ENCODE peak calls at places on chromosome 22, in four cellular contexts. F, L, I and X are unnamed samples.

GRCh38 chr22:35547993-35548761 is 7.5 kb downstream of the RASD2 start:
- DNase-seq in F (peak; percentile 30), L (no peak), I (no peak), X (no peak)

GRCh38 chr22:50621491-50621880 is 6.5 kb downstream of the ARSA start:
- DNase-seq in F (no peak), L (no peak), I (peak; percentile 27), X (no peak)

GRCh38 chr22:35538801-35539321 is 1.8 kb upstream of the RASD2 start:
- DNase-seq in F (no peak), L (no peak), I (no peak), X (no peak)

GRCh38 chr22:23781533-23781932 is 5.2 kb upstream of the SMARCB1 start:
- DNase-seq in F (no peak), L (no peak), I (no peak), X (no peak)

GRCh38 chr22:36010913-36011312 is 17.7 kb downstream of the RBFOX2 start:
- DNase-seq in F (no peak), L (peak; percentile 49), I (no peak), X (no peak)

GRCh38 chr22:50059185-50059880 is 1.2 kb upstream of the TTLL8 start:
- DNase-seq in F (peak; percentile 47), L (peak; percentile 22), I (no peak), X (no peak)

GRCh38 chr22:48592931-48593330 is 1234.7 kb downstream of the BRD1 start:
- DNase-seq in F (no peak), L (no peak), I (no peak), X (no peak)

GRCh38 chr22:28986366-28986765 is 75.3 kb downstream of the C22orf31 start:
- DNase-seq in F (no peak), L (no peak), I (no peak), X (no peak)

GRCh38 chr22:28923826-28924732 is 40.7 kb downstream of the ZNRF3 start:
- DNase-seq in F (no peak), L (no peak), I (peak; percentile 69), X (peak; percentile 79)

GRCh38 chr22:48937032-48937639 is 890.5 kb downstream of the BRD1 start:
- DNase-seq in F (no peak), L (no peak), I (no peak), X (no peak)

GRCh38 chr22:49364398-49364797 is 463.3 kb downstream of the BRD1 start:
- DNase-seq in F (no peak), L (no peak), I (no peak), X (peak; percentile 14)

GRCh38 chr22:27046126-27046525 is 388.7 kb downstream of the MIAT start:
- DNase-seq in F (no peak), L (no peak), I (no peak), X (no peak)

GRCh38 chr22:29765905-29766631 is 739 bp downstream of the ZMAT5 start:
- DNase-seq in F (peak; percentile 51), L (no peak), I (no peak), X (no peak)

GRCh38 chr22:23518381-23519187 is 61.5 kb downstream of the IGLL1 start:
- DNase-seq in F (no peak), L (no peak), I (no peak), X (no peak)

GRCh38 chr22:24516301-24516737 is 21.2 kb downstream of the UPB1 start:
- DNase-seq in F (no peak), L (no peak), I (no peak), X (no peak)

GRCh38 chr22:29143848-29144785 is 61.6 kb upstream of the EMID1 start:
- DNase-seq in F (no peak), L (no peak), I (no peak), X (no peak)

GRCh38 chr22:24521791-24522245 is 26.7 kb downstream of the UPB1 start:
- DNase-seq in F (peak; percentile 33), L (peak; percentile 70), I (no peak), X (peak; percentile 76)

GRCh38 chr22:41511521-41511968 is 32.7 kb downstream of the POLR3H start:
- DNase-seq in F (no peak), L (no peak), I (no peak), X (no peak)

GRCh38 chr22:17797721-17798559 is 23.7 kb upstream of the BID start:
- DNase-seq in F (no peak), L (no peak), I (no peak), X (no peak)

GRCh38 chr22:19535001-19535400 is 10.8 kb upstream of the CLDN5 start:
- DNase-seq in F (no peak), L (peak; percentile 72), I (no peak), X (no peak)

GRCh38 chr22:48948575-48949170 is 879.0 kb downstream of the BRD1 start:
- DNase-seq in F (no peak), L (no peak), I (no peak), X (no peak)

GRCh38 chr22:50191041-50191740 is 5.5 kb downstream of the TRABD start:
- DNase-seq in F (no peak), L (no peak), I (peak; percentile 56), X (peak; percentile 72)

GRCh38 chr22:23677701-23677995 is 13.2 kb upstream of the RGL4 start:
- DNase-seq in F (no peak), L (no peak), I (no peak), X (no peak)

GRCh38 chr22:24230911-24231656 is 13.8 kb downstream of the GGT5 start:
- DNase-seq in F (peak; percentile 47), L (peak; percentile 18), I (no peak), X (peak; percentile 82)

GRCh38 chr22:23220485-23221350 is 40.4 kb downstream of the BCR start:
- DNase-seq in F (peak; percentile 60), L (peak; percentile 68), I (peak; percentile 24), X (peak; percentile 59)

DNA sequence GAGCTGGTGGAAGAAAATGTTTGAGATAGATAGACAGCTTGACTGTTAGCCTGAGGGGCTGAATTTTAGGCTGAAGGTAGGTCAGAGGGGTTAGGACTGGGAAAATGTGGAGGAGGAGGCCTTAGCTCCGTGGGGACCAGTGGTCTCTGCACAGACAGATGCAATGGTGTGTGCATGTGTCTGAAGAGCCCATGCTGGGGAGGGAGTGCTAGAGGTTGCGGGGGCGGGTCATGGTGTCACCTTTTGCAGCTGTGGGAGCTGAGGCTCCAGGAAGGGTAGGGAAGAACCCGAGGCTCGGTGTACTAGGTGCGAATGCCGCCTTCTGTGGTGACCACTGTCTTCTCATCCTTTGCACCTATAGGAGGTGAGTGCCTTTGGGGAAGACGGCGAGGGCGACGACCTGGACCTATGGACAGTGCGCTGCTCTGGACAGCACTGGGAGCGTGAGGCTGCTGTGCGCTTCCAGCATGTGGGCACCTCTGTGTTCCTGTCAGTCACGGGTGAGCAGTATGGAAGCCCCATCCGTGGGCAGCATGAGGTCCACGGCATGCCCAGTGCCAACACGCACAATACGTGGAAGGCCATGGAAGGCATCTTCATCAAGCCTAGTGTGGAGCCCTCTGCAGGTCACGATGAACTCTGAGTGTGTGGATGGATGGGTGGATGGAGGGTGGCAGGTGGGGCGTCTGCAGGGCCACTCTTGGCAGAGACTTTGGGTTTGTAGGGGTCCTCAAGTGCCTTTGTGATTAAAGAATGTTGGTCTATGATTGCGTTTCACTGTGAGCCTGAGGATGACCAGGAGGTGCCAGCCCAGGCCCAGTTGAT is 1.6 kb downstream of the SDF2L1 start:
- DNase-seq in F (peak; percentile 70), L (no peak), I (no peak), X (no peak)
- H3K4me3 ChIP-seq in F (peak overlapping the region; percentile 59), L (peak overlapping the region; percentile 81), I (no peak overlapping the region), X (peak overlapping the region; percentile 75)

GRCh38 chr22:47274196-47274595 is 511.7 kb downstream of the TBC1D22A start:
- DNase-seq in F (no peak), L (no peak), I (no peak), X (no peak)
- H3K4me3 ChIP-seq in F (no peak overlapping the region), L (no peak overlapping the region), I (no peak overlapping the region), X (no peak overlapping the region)

DNA sequence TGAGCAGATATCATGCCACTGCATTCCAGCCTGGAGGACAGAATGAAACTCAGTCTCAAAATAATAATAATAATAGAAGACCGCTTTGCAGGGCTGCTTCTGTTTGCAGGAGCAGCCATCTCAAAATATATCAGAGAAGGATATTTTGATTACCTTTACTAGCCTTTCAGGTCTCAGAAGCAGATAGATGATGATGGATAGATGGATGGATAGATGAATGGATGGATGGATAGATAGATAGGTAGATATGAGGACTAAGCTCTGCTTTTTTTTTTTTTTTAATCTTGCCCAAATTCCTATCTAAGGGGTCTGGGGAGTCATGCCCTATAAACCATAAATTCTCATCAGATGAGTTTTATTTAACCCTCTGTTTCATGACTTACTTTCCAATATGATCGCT is 18.5 kb downstream of the APOBEC3H start:
- DNase-seq in F (no peak), L (no peak), I (no peak), X (no peak)
- H3K4me3 ChIP-seq in F (no peak overlapping the region), L (no peak overlapping the region), I (no peak overlapping the region), X (no peak overlapping the region)

DNA sequence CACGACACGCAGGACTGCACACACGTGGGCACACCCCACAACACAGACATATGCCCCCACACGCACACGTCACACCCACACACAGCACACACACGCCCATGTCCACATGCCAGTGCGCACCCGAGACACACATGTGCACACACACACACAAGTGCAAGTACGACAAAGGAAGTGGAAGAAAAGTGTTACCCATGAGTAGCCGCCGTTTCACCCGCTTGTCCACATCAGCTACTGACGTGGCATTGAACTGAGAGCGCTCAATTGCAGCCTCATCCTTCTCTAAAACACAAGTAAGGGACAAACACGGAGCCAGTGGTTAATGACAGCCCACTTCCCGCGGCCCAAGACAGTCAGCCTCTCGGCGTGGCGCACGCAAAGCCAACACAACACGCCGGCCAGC is 68.4 kb upstream of the TTLL12 start:
- DNase-seq in F (no peak), L (no peak), I (no peak), X (no peak)
- H3K4me3 ChIP-seq in F (no peak overlapping the region), L (no peak overlapping the region), I (no peak overlapping the region), X (no peak overlapping the region)

GRCh38 chr22:33405194-33405593 is 347.0 kb upstream of the SYN3 start:
- DNase-seq in F (no peak), L (no peak), I (no peak), X (no peak)
- H3K4me3 ChIP-seq in F (no peak overlapping the region), L (no peak overlapping the region), I (no peak overlapping the region), X (no peak overlapping the region)

GRCh38 chr22:30946354-30946753 is 22.2 kb downstream of the MORC2 start:
- DNase-seq in F (no peak), L (no peak), I (no peak), X (no peak)

GRCh38 chr22:30948930-30949342 is 19.6 kb downstream of the MORC2 start:
- DNase-seq in F (no peak), L (no peak), I (no peak), X (no peak)

GRCh38 chr22:30947163-30947820 is 21.3 kb downstream of the MORC2 start:
- DNase-seq in F (no peak), L (peak; percentile 12), I (no peak), X (no peak)

GRCh38 chr22:30947821-30948454 is 20.6 kb downstream of the MORC2 start:
- DNase-seq in F (no peak), L (peak; percentile 63), I (no peak), X (no peak)

GRCh38 chr22:30949934-30950660 is 18.5 kb downstream of the MORC2 start:
- DNase-seq in F (no peak), L (no peak), I (no peak), X (no peak)
- H3K4me3 ChIP-seq in F (no peak overlapping the region), L (no peak overlapping the region), I (no peak overlapping the region), X (no peak overlapping the region)

GRCh38 chr22:37107779-37108621 is 1.5 kb downstream of the TMPRSS6 start:
- DNase-seq in F (no peak), L (no peak), I (no peak), X (no peak)
- H3K4me3 ChIP-seq in F (no peak overlapping the region), L (no peak overlapping the region), I (no peak overlapping the region), X (no peak overlapping the region)